ENCODE peak calls at places on chromosomes 16 and 17, in four cellular contexts. M is CD4-positive, CD25-positive, alpha-beta regulatory T cell; W is CD8-positive, alpha-beta T cell; O is HS-27A. A is an unnamed sample.
A peak's percentile ranks its signal among the peaks of the same experiment; 100 is the strongest.

GRCh38 chr17:27475070-27475673 is 18.9 kb downstream of the KSR1 start:
- DNase-seq in M (peak; percentile 49), W (no peak), O (no peak), A (no peak)

GRCh38 chr17:8628609-8629169 is 1.8 kb downstream of the MYH10 start:
- DNase-seq in M (no peak), W (no peak), O (no peak), A (no peak)

GRCh38 chr16:58020628-58021521 is 4.7 kb upstream of the MMP15 start:
- DNase-seq in M (peak; percentile 64), W (peak; percentile 39), O (no peak), A (no peak)

GRCh38 chr16:4369006-4369766 is 2.5 kb upstream of the VASN start:
- DNase-seq in M (no peak), W (no peak), O (no peak), A (no peak)

GRCh38 chr16:88764080-88764479 is 20.9 kb downstream of the PIEZO1 start:
- DNase-seq in M (no peak), W (no peak), O (no peak), A (no peak)

GRCh38 chr17:4162366-4162765 is 19.4 kb downstream of the CYB5D2 start:
- DNase-seq in M (no peak), W (no peak), O (no peak), A (no peak)

GRCh38 chr17:13311301-13311700 is 290.4 kb downstream of the HS3ST3A1 start:
- DNase-seq in M (no peak), W (no peak), O (peak; percentile 4), A (no peak)

GRCh38 chr17:69523252-69523861 is 108.9 kb downstream of the MAP2K6 start:
- DNase-seq in M (peak; percentile 41), W (no peak), O (no peak), A (no peak)

GRCh38 chr17:66322764-66323163 is 20.4 kb downstream of the PRKCA start:
- DNase-seq in M (no peak), W (no peak), O (no peak), A (no peak)

GRCh38 chr16:27102701-27103575 is 36.2 kb downstream of the C16orf82 start:
- DNase-seq in M (no peak), W (no peak), O (no peak), A (no peak)

GRCh38 chr16:54052271-54052670 is 234.3 kb downstream of the IRX3 start:
- DNase-seq in M (no peak), W (no peak), O (no peak), A (no peak)

GRCh38 chr17:56653877-56654276 is 60.4 kb downstream of the NOG start:
- DNase-seq in M (peak; percentile 86), W (peak; percentile 17), O (peak; percentile 45), A (peak; percentile 9)

GRCh38 chr16:30184430-30185140 is 1.2 kb downstream of the CORO1A start:
- DNase-seq in M (peak; percentile 72), W (peak; percentile 24), O (no peak), A (no peak)

GRCh38 chr17:28405632-28406477 is at the start of gene SLC46A1:
- DNase-seq in M (peak; percentile 31), W (no peak), O (no peak), A (no peak)

GRCh38 chr17:67216544-67217320 is 28.3 kb downstream of the HELZ start:
- DNase-seq in M (no peak), W (no peak), O (no peak), A (no peak)

GRCh38 chr16:7217797-7218196 is 114.8 kb upstream of the RBFOX1 start:
- DNase-seq in M (no peak), W (no peak), O (no peak), A (no peak)

GRCh38 chr17:19304209-19304608 is 58.3 kb downstream of the B9D1 start:
- DNase-seq in M (peak; percentile 15), W (no peak), O (no peak), A (peak; percentile 27)

GRCh38 chr17:72588961-72589360 is 468.1 kb downstream of the SOX9 start:
- DNase-seq in M (no peak), W (no peak), O (no peak), A (no peak)

GRCh38 chr16:29877266-29877961 is 14.4 kb upstream of the CDIPT start:
- DNase-seq in M (peak; percentile 71), W (no peak), O (no peak), A (no peak)

GRCh38 chr16:85916141-85916890 is 17.4 kb downstream of the IRF8 start:
- DNase-seq in M (no peak), W (no peak), O (no peak), A (no peak)

GRCh38 chr16:89045181-89045815 is 48.4 kb upstream of the ACSF3 start:
- DNase-seq in M (no peak), W (no peak), O (no peak), A (no peak)

GRCh38 chr16:84194018-84194417 is 3.1 kb downstream of the ADAD2 start:
- DNase-seq in M (peak; percentile 13), W (no peak), O (no peak), A (no peak)